ENCODE peak calls at places on chromosomes 7 and 10, in nine cellular contexts. H is brain microvascular endothelial cell, O is upper lobe of right lung, M is psoas muscle, K is mammary epithelial cell, J is tibial artery, Y is heart left ventricle, Q is suprapubic skin, X is tibial nerve. D is an unnamed sample.

GRCh38 chr7:358352-358751 is 68.4 kb downstream of the FOXL3 start:
- DNase-seq in Y (no peak), J (no peak), K (no peak), Q (no peak), X (no peak), H (no peak), O (no peak), M (no peak), D (no peak)

GRCh38 chr7:101218236-101219130 is 518 bp downstream of the ZNHIT1 start:
- DNase-seq in M (no peak), Y (no peak), Q (no peak), J (no peak), X (no peak), K (no peak), O (no peak), H (no peak), D (no peak)

GRCh38 chr7:158098125-158099030 is 489.2 kb downstream of the PTPRN2 start:
- DNase-seq in K (no peak), X (no peak), Q (peak), H (no peak), O (peak), J (no peak), M (no peak), Y (no peak), D (no peak)

GRCh38 chr7:111229951-111230350 is 139.0 kb downstream of the LRRN3 start:
- DNase-seq in J (no peak), Q (no peak), X (no peak), H (no peak), K (no peak), M (no peak), O (no peak), Y (no peak), D (no peak)

GRCh38 chr10:98299341-98299740 is 31.3 kb upstream of the LOXL4 start:
- DNase-seq in Q (peak), K (no peak), X (no peak), M (no peak), Y (no peak), O (no peak), J (no peak), H (peak), D (no peak)

GRCh38 chr10:8778713-8779112 is 724.2 kb downstream of the GATA3 start:
- DNase-seq in J (no peak), H (no peak), M (no peak), O (no peak), K (peak), Q (no peak), X (no peak), Y (no peak), D (no peak)

GRCh38 chr7:158976468-158976848 is 120.1 kb downstream of the DYNC2I1 start:
- DNase-seq in J (no peak), H (no peak), Q (no peak), K (no peak), M (no peak), O (no peak), Y (no peak), X (no peak), D (no peak)

GRCh38 chr7:112701456-112701855 is 88.7 kb downstream of the TMEM168 start:
- DNase-seq in K (no peak), Q (no peak), H (no peak), O (no peak), J (no peak), M (no peak), Y (no peak), X (no peak), D (no peak)

GRCh38 chr10:126158537-126158936 is 229.7 kb downstream of the ADAM12 start:
- DNase-seq in O (no peak), Y (no peak), X (no peak), J (no peak), K (no peak), H (no peak), M (no peak), Q (no peak), D (no peak)

GRCh38 chr10:71486465-71487114 is 89.9 kb downstream of the CDH23 start:
- DNase-seq in Y (peak), J (no peak), O (peak), K (peak), H (peak), M (no peak), Q (no peak), X (no peak), D (no peak)

GRCh38 chr10:18097524-18097923 is 42.7 kb upstream of the CACNB2 start:
- DNase-seq in O (no peak), Y (no peak), M (no peak), J (no peak), H (peak), X (no peak), Q (no peak), K (peak), D (no peak)

GRCh38 chr10:122116331-122116730 is 127.4 kb downstream of the TACC2 start:
- DNase-seq in J (no peak), Y (no peak), Q (no peak), X (no peak), O (no peak), M (no peak), H (peak), K (peak), D (no peak)

GRCh38 chr10:63644398-63645142 is 123.4 kb downstream of the REEP3 start:
- DNase-seq in J (no peak), X (no peak), H (peak), K (no peak), Y (no peak), Q (no peak), O (no peak), M (no peak), D (no peak)

GRCh38 chr10:13830385-13830784 is 243.6 kb downstream of the PRPF18 start:
- DNase-seq in H (no peak), X (no peak), J (no peak), Q (no peak), K (no peak), Y (no peak), M (no peak), O (no peak), D (no peak)

GRCh38 chr10:110395350-110396283 is 90.9 kb upstream of the SMNDC1 start:
- DNase-seq in Q (no peak), Y (no peak), J (no peak), K (peak), M (no peak), H (peak), X (no peak), O (no peak), D (no peak)

GRCh38 chr7:143511593-143512047 is 33.9 kb downstream of the TAS2R41 start:
- DNase-seq in Y (no peak), Q (no peak), X (no peak), J (no peak), O (no peak), K (no peak), M (no peak), H (no peak), D (no peak)

GRCh38 chr7:25180946-25181345 is 47.3 kb downstream of the NPVF start:
- DNase-seq in M (no peak), J (no peak), H (no peak), O (no peak), X (no peak), Q (no peak), Y (no peak), K (no peak), D (no peak)

GRCh38 chr7:29563590-29564454 is at the start of gene PRR15:
- DNase-seq in J (peak), H (peak), Y (peak), K (peak), X (no peak), O (no peak), Q (no peak), M (peak), D (no peak)

GRCh38 chr7:139860090-139860773 is 31.2 kb downstream of the TBXAS1 start:
- DNase-seq in J (no peak), O (peak), Y (peak), K (no peak), X (no peak), M (peak), Q (no peak), H (no peak), D (no peak)

GRCh38 chr10:103715430-103715829 is 139.9 kb downstream of the SH3PXD2A start:
- DNase-seq in X (no peak), H (peak), Q (no peak), O (no peak), J (no peak), Y (no peak), M (no peak), K (peak), D (no peak)

GRCh38 chr7:158572000-158572828 is 15.4 kb downstream of the PTPRN2 start:
- DNase-seq in J (no peak), Y (no peak), Q (no peak), H (no peak), O (no peak), K (no peak), X (no peak), M (no peak), D (no peak)

GRCh38 chr7:5423844-5424688 is 432 bp upstream of the TNRC18 start:
- DNase-seq in H (peak), X (peak), J (peak), K (peak), Y (peak), Q (peak), M (peak), O (peak), D (peak)

GRCh38 chr10:110415809-110416208 is 81.9 kb upstream of the DUSP5 start:
- DNase-seq in Y (no peak), O (no peak), K (no peak), H (no peak), X (no peak), J (no peak), M (no peak), Q (no peak), D (no peak)

GRCh38 chr10:88342733-88343310 is 240.3 kb downstream of the RNLS start:
- DNase-seq in M (no peak), K (no peak), H (no peak), Q (no peak), J (no peak), X (no peak), Y (no peak), O (no peak), D (no peak)

GRCh38 chr10:99346247-99346646 is 17.1 kb downstream of the CNNM1 start:
- DNase-seq in O (no peak), X (no peak), K (peak), M (no peak), Q (no peak), Y (no peak), J (no peak), H (no peak), D (no peak)

GRCh38 chr7:44921607-44922350 is 36.4 kb upstream of the PURB start:
- DNase-seq in Y (peak), H (peak), X (peak), J (peak), K (peak), M (peak), Q (peak), O (peak), D (peak)

GRCh38 chr10:94133239-94133638 is 139.5 kb downstream of the PLCE1 start:
- DNase-seq in M (peak), Q (no peak), X (no peak), J (no peak), O (no peak), H (no peak), Y (peak), K (no peak), D (no peak)

DNA sequence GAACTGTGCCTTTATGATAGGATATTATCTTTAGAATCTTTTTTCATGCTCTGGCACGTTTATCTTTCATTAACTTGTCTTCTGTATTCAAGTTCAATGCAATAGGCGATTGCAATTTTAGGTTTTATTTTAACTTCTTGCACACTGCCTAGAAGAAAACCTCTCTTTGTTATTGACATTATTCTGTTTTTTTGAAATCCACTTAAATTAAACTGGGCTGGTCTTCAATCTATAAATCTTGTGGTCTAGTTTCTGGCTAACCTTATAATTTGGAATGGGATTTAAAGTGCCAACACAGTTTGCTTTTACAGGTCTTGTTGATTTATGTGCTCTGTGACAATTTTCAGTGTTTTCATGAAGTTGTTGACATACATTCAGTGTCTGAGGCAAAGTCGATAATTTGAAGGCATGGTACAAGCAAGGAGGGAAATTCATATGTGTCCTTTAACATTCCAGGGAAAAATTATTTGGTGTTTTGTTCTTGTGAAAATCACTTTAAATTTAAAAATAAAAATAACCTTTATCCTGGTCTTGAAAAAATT is 240.9 kb downstream of the KIAA1217 start:
- DNase-seq in X (no peak), Q (no peak), J (no peak), O (no peak), H (no peak), Y (no peak), K (no peak), M (no peak), D (no peak)
- H3K27ac ChIP-seq in X (peak), Q (peak), J (no peak), O (no peak), H (peak), Y (no peak), K (peak), M (peak), D (peak)

GRCh38 chr10:23358357-23358756 is 13.8 kb upstream of the C10orf67 start:
- DNase-seq in Y (no peak), O (no peak), K (no peak), M (no peak), X (no peak), Q (no peak), H (peak), J (no peak), D (no peak)
- TF ChIP-seq CTCF in Y (no peak), O (peak), K (no peak), M (no peak), X (no peak), Q (no peak), H (peak), J (no peak), D (no peak)

GRCh38 chr10:5961405-5962100 is 15.8 kb downstream of the IL15RA start:
- DNase-seq in J (no peak), K (no peak), Y (peak), M (no peak), Q (peak), X (no peak), H (no peak), O (no peak), D (no peak)

GRCh38 chr10:5959581-5960069 is 17.7 kb downstream of the IL15RA start:
- DNase-seq in O (no peak), J (no peak), K (no peak), H (no peak), Q (peak), Y (peak), X (no peak), M (no peak), D (no peak)

GRCh38 chr10:5958680-5959079 is 18.7 kb downstream of the IL15RA start:
- DNase-seq in Q (no peak), H (no peak), J (no peak), K (no peak), Y (no peak), M (no peak), X (no peak), O (no peak), D (no peak)

GRCh38 chr10:5959116-5959515 is 18.2 kb downstream of the IL15RA start:
- DNase-seq in J (no peak), Q (peak), H (no peak), O (peak), Y (no peak), X (no peak), K (no peak), M (no peak), D (no peak)

GRCh38 chr10:5960070-5960972 is 17.0 kb downstream of the IL15RA start:
- DNase-seq in J (no peak), O (peak), X (no peak), Y (peak), K (no peak), H (peak), M (no peak), Q (peak), D (no peak)
- H3K27ac ChIP-seq in J (no peak), O (no peak), X (no peak), Y (no peak), K (no peak), H (no peak), M (no peak), Q (no peak), D (no peak)

DNA sequence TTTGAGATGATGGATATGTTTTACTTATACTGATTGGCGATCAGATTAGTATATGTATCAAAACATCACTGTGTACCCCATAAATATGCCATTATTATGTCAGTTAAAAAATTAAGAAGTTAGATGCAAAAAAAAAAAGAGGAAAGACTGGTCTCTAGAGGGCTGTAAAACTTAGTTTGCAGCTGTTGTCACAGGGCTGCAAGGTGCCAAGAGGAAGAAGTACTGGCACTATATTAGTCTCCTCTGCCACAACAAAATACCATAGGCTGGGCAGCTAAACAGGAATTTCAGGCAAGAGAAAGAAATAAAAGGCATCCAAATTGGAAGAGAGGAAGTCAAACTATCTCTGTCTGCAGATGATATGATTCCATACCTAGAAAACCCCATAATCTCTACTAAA is 177.8 kb upstream of the PLPP4 start:
- DNase-seq in O (no peak), J (no peak), Y (no peak), Q (no peak), H (no peak), X (no peak), M (no peak), K (no peak), D (no peak)
- TF ChIP-seq CTCF in O (no peak), J (no peak), Y (no peak), Q (no peak), H (no peak), X (no peak), M (no peak), K (no peak), D (no peak)

DNA sequence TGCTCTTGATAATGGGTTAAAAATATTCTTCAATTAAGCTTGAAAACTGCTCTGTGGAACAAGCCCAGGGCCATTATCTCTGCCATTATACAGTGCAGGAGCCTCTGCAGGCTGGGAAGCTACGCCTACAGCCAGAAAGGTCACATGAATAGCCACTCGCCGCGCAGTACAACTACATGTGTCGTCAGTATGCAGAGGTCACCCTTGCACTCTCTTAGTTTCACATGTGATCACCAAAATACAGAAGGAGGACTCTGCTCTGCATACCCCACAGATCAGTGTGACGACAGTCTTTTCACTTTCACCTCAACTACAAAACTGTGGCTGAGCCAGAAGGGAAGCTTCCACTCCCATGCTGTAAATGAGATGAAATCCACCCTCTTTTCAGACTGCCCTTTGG is 141.8 kb upstream of the C1QL3 start:
- DNase-seq in O (no peak), K (no peak), Y (peak), Q (no peak), M (no peak), J (no peak), X (no peak), H (no peak), D (no peak)
- H3K27ac ChIP-seq in O (no peak), K (no peak), Y (no peak), Q (no peak), M (no peak), J (no peak), X (no peak), H (no peak), D (no peak)

GRCh38 chr10:33325929-33326328 is 8.5 kb downstream of the NRP1 start:
- DNase-seq in O (no peak), X (no peak), M (no peak), K (no peak), Y (no peak), Q (no peak), H (no peak), J (no peak), D (no peak)

GRCh38 chr10:33328253-33328652 is 6.2 kb downstream of the NRP1 start:
- DNase-seq in O (no peak), H (no peak), M (no peak), Q (no peak), K (no peak), X (no peak), J (no peak), Y (no peak), D (no peak)

GRCh38 chr10:33326897-33327296 is 7.6 kb downstream of the NRP1 start:
- DNase-seq in Q (no peak), J (no peak), Y (no peak), K (no peak), X (no peak), H (no peak), M (no peak), O (no peak), D (no peak)

GRCh38 chr10:33329178-33329577 is 5.3 kb downstream of the NRP1 start:
- DNase-seq in J (no peak), Q (no peak), K (no peak), M (no peak), Y (no peak), X (no peak), O (no peak), H (no peak), D (no peak)

GRCh38 chr10:33327750-33328149 is 6.7 kb downstream of the NRP1 start:
- DNase-seq in Y (no peak), X (no peak), K (no peak), O (no peak), J (no peak), Q (no peak), M (no peak), H (peak), D (no peak)
- TF ChIP-seq CTCF in Y (peak), X (no peak), K (peak), O (peak), J (no peak), Q (no peak), M (peak), H (peak), D (peak)

GRCh38 chr10:102312683-102313082 is 67.4 kb downstream of the GBF1 start:
- DNase-seq in H (peak), Q (no peak), K (peak), J (no peak), X (no peak), O (no peak), M (no peak), Y (no peak), D (no peak)

GRCh38 chr10:102314801-102315200 is 69.5 kb downstream of the GBF1 start:
- DNase-seq in Q (no peak), M (no peak), X (no peak), O (no peak), Y (no peak), K (no peak), H (no peak), J (no peak), D (no peak)

GRCh38 chr10:102311025-102311420 is 65.7 kb downstream of the GBF1 start:
- DNase-seq in Y (no peak), O (no peak), K (peak), Q (no peak), M (no peak), J (no peak), X (no peak), H (no peak), D (no peak)

GRCh38 chr10:102310356-102311024 is 65.2 kb downstream of the GBF1 start:
- DNase-seq in J (no peak), H (peak), X (no peak), M (no peak), Y (no peak), K (peak), O (no peak), Q (no peak), D (no peak)

GRCh38 chr10:102313221-102313896 is 68.0 kb downstream of the GBF1 start:
- DNase-seq in K (no peak), Q (no peak), J (no peak), O (no peak), Y (no peak), H (no peak), X (no peak), M (no peak), D (no peak)
- H3K27ac ChIP-seq in K (no peak), Q (no peak), J (no peak), O (no peak), Y (no peak), H (no peak), X (no peak), M (peak), D (no peak)

DNA sequence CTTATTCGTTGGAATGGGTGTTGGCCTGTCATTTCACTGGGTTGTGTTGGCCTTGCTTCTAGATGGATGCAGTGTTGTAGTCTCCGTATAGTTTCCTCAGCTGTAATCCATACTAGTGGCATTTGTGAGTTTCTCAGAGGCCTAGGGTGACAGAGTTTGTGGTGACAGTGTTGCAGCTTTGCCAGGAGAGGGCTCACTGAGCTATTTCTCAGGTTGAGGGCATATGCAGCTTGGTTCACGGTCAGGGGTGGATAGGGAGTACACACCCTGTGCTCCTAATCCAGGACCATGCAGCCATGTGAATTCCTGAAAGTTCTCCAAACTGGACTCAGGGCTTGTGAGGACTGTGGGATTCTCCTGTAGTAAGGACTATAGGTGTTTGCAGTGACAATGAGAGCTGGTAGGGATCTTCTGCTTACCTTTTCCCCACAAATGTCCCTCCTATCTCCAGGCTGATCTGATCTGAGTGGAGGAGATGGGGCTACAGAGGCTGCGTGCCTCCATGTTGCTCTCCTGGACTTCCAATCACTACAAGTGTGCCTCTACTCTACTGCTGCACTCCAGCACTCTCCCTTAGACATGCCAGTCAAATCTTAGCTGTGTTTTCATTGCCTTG is 229.0 kb downstream of the STK31 start:
- DNase-seq in Y (no peak), Q (no peak), K (peak), X (no peak), O (no peak), H (peak), M (no peak), J (no peak), D (no peak)
- TF ChIP-seq CTCF in Y (no peak), Q (no peak), K (peak), X (no peak), O (peak), H (peak), M (no peak), J (no peak), D (peak)